ENCODE peak calls at places on chromosomes 11 and 22, in six cellular contexts. Q is neural progenitor cell, A is GM23338, B is PC-3, E is SK-N-SH, O is HCT116. J is an unnamed sample.

GRCh38 chr11:14974723-14975587 is 2.8 kb upstream of the CALCA start:
- DNase-seq in O (peak), A (peak), E (peak), B (peak), Q (peak), J (peak)

GRCh38 chr11:47177229-47177845 is 658 bp upstream of the ARFGAP2 start:
- DNase-seq in E (peak), B (peak), A (peak), O (peak), Q (peak), J (peak)

GRCh38 chr11:97764605-97765004 is 1256.1 kb upstream of the CNTN5 start:
- DNase-seq in A (peak), B (no peak), E (no peak), Q (no peak), O (no peak), J (no peak)

GRCh38 chr11:123302751-123303195 is 107.7 kb upstream of the CLMP start:
- DNase-seq in E (no peak), B (peak), O (no peak), A (peak), Q (peak), J (peak)

GRCh38 chr11:6448574-6448973 is 7.8 kb upstream of the HPX start:
- DNase-seq in A (no peak), E (no peak), B (no peak), O (no peak), Q (no peak), J (no peak)

GRCh38 chr11:17892409-17892808 is 120.4 kb downstream of the SERGEF start:
- DNase-seq in A (no peak), B (no peak), Q (no peak), E (no peak), O (no peak), J (no peak)

GRCh38 chr11:24793479-24793878 is 296.6 kb downstream of the LUZP2 start:
- DNase-seq in Q (no peak), O (no peak), E (no peak), A (no peak), B (no peak), J (no peak)

GRCh38 chr11:38460901-38461300 is 1862.9 kb upstream of the RAG2 start:
- DNase-seq in B (peak), A (peak), Q (no peak), E (no peak), O (no peak), J (no peak)

GRCh38 chr11:94732617-94733292 is 35.4 kb upstream of the AMOTL1 start:
- DNase-seq in A (no peak), Q (no peak), O (no peak), B (peak), E (no peak), J (no peak)

DNA sequence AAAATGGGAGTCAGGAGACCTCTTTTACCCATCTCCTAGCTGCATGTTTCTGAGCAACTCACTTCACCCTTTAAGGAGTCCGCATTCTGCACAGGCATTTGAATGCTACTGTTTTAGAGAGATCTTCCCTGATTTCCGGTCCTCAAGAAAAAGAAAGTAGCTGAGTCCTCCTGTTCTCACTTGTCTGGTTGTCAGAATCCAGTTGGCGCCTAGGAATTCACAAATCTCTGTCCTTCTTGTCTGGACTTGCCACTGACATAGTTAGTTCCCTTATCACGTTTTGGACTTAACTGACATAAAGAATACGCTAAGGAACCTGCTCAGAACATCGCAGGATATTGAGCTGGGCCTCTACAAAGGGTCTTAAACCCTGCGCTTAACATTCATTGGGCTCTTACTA is 61.3 kb upstream of the OR5P2 start:
- DNase-seq in A (no peak), E (no peak), Q (no peak), O (no peak), B (no peak), J (no peak)
- H3K4me2 ChIP-seq in A (no peak), E (no peak), Q (no peak), O (no peak), B (no peak), J (no peak)

GRCh38 chr22:46750530-46750800 is 12.0 kb upstream of the TBC1D22A start:
- DNase-seq in Q (no peak), O (no peak), B (no peak), A (no peak), E (no peak), J (no peak)
- H3K27ac ChIP-seq in Q (no peak), O (no peak), B (no peak), A (no peak), E (no peak), J (no peak)

DNA sequence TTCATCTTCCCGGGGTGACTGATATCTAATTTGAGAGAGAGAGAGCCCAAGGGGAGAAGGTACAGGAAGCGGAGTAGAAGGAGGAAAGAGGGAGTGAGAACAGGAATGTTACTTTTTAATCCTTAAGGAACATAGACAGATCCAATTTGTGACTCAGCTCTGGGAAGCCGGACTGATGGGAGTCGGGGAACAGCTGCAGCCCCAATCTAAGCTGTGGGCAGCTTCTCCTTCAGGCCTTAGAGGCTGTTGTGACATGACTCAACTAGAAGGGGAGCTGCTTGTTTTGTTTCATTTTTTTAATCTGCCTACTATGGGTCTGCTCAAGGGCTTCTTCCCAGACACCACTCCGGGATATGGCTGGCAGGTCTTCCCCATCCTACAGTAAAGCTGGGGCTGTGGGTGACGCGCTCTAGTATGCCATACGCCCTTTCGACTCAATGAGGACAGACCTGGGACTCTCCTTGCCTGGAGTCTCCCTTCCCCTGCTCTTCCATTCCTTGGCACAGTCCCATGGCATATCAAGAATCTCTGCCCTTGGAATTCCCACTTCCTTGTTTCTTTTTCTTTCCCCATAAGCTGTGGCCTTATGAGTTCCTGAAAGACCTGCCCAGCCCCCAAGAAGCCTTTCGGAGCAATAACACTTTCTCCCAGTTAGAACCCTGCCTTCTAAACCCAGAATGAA is 103.3 kb upstream of the AKIP1 start:
- DNase-seq in E (no peak), O (no peak), A (no peak), B (no peak), Q (no peak), J (no peak)
- TF ChIP-seq EZH2phosphoT487 in E (no peak), O (no peak), A (no peak), B (no peak), Q (no peak), J (no peak)

DNA sequence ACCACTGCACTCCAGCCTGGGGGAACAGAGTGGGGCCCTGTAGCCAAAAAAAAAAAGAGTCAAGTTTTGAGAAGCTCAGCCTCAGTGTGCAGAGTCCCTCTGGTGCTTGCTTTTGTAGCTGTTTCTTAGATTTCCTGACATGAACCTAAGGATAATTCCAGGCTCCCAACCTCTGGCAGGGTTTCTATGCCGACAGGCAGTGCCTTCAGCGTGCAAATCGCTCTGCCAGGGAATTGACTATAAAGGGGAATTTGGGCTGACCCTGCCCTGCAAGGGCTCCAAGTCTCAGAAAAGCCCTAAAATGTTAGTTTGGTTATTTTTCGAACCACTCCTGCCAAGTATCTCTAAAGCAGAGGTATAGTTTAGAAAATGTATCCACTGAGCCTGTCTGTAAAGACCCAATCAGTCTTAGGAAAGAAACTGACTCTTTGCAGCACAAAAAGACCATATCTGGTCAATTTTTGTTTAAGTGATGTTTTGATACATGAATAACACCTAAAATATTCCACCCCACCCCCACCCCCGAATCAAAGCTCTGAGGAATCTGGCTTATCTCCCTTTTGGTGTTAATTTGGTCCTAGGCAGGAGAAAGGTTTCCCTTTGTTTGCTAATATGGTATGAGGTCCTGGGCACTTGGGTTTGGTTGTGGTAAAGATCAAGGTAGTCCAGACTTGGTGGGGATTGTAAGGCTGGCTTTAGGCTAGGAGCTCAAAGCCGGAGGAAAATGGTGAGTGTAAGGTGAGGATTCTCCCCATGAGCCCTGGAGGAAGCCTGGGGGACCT is 49.7 kb downstream of the ANO1 start:
- DNase-seq in B (no peak), A (no peak), E (no peak), O (no peak), Q (no peak), J (no peak)
- H3K4me2 ChIP-seq in B (no peak), A (peak), E (no peak), O (peak), Q (peak), J (no peak)

J was measured in OCI-LY7.